ENCODE peak calls at places on chromosome 6, in five cellular contexts. I is T follicular helper cell, H is B cell, F is iPS DF 6.9, S is left ventricle myocardium inferior. G is an unnamed sample.
A peak's percentile ranks its signal among the peaks of the same experiment; 100 is the strongest.

GRCh38 chr6:129683606-129684322 is 26.2 kb downstream of the ARHGAP18 start:
- DNase-seq in I (peak; percentile 65), H (peak; percentile 66), S (peak; percentile 65), F (no peak), G (peak; percentile 96)

GRCh38 chr6:5671162-5671561 is 335.6 kb downstream of the NRN1 start:
- DNase-seq in I (no peak), H (peak; percentile 39), F (no peak), S (no peak), G (no peak)

GRCh38 chr6:45827952-45828530 is 187.6 kb downstream of the CLIC5 start:
- DNase-seq in S (no peak), F (no peak), I (no peak), H (no peak), G (no peak)

GRCh38 chr6:169864148-169865030 is 113.0 kb downstream of the ERMARD start:
- DNase-seq in I (no peak), F (no peak), H (no peak), S (no peak), G (no peak)

GRCh38 chr6:52077180-52077884 is 10.1 kb downstream of the PKHD1 start:
- DNase-seq in S (no peak), F (peak; percentile 64), H (no peak), I (no peak), G (no peak)

GRCh38 chr6:107066697-107067659 is 39.0 kb downstream of the MTRES1 start:
- DNase-seq in I (no peak), F (no peak), H (no peak), S (no peak), G (no peak)

GRCh38 chr6:148240463-148240845 is 102.2 kb upstream of the SASH1 start:
- DNase-seq in F (no peak), I (no peak), H (no peak), S (peak; percentile 48), G (no peak)

GRCh38 chr6:162882817-162883481 is 155.2 kb downstream of the PACRG start:
- DNase-seq in S (no peak), F (no peak), I (no peak), H (no peak), G (no peak)

GRCh38 chr6:121711472-121711871 is 276.0 kb downstream of the GJA1 start:
- DNase-seq in S (no peak), I (no peak), H (no peak), F (no peak), G (no peak)

GRCh38 chr6:148612043-148612442 is 134.8 kb upstream of the UST start:
- DNase-seq in I (no peak), F (no peak), S (no peak), H (no peak), G (no peak)

GRCh38 chr6:111011360-111012142 is 29.7 kb downstream of the RPF2 start:
- DNase-seq in H (peak; percentile 47), I (no peak), S (no peak), F (no peak), G (no peak)

GRCh38 chr6:134196568-134197301 is 121.2 kb downstream of the SGK1 start:
- DNase-seq in H (no peak), S (no peak), F (no peak), I (no peak), G (no peak)

GRCh38 chr6:41097467-41098090 is 24.8 kb downstream of the NFYA start:
- DNase-seq in H (no peak), I (no peak), S (no peak), F (no peak), G (no peak)

GRCh38 chr6:21201673-21202430 is 391.7 kb upstream of the SOX4 start:
- DNase-seq in S (no peak), F (no peak), H (no peak), I (no peak), G (no peak)

GRCh38 chr6:54860739-54861138 is 14.2 kb downstream of the FAM83B start:
- DNase-seq in F (no peak), I (no peak), S (no peak), H (no peak), G (no peak)

GRCh38 chr6:38528196-38528965 is 111.3 kb downstream of the BTBD9 start:
- DNase-seq in F (no peak), H (no peak), I (no peak), S (no peak), G (no peak)

GRCh38 chr6:11575408-11576033 is 38.0 kb downstream of the TMEM170B start:
- DNase-seq in F (peak; percentile 58), I (peak; percentile 17), S (no peak), H (peak; percentile 70), G (peak; percentile 74)

GRCh38 chr6:166955121-166955864 is 1.1 kb downstream of the RNASET2 start:
- DNase-seq in S (peak; percentile 42), H (peak; percentile 76), I (no peak), F (no peak), G (peak; percentile 88)

GRCh38 chr6:72783667-72784066 is 161.8 kb downstream of the KCNQ5 start:
- DNase-seq in I (no peak), H (no peak), F (no peak), S (no peak), G (no peak)

GRCh38 chr6:166420351-166420750 is 37.6 kb upstream of the MPC1 start:
- DNase-seq in H (no peak), I (no peak), F (no peak), S (no peak), G (no peak)

GRCh38 chr6:108581237-108581931 is 20.7 kb downstream of the FOXO3 start:
- DNase-seq in S (no peak), H (no peak), F (no peak), I (no peak), G (no peak)

GRCh38 chr6:160040527-160041264 is 71.8 kb downstream of the IGF2R start:
- DNase-seq in F (no peak), I (no peak), H (no peak), S (no peak), G (no peak)

GRCh38 chr6:41625442-41625841 is 12.8 kb upstream of the MDFI start:
- DNase-seq in I (no peak), F (no peak), H (no peak), S (peak; percentile 49), G (no peak)

GRCh38 chr6:6695711-6696048 is 107.2 kb downstream of the LY86 start:
- DNase-seq in I (no peak), H (no peak), S (no peak), F (no peak), G (no peak)

GRCh38 chr6:102438181-102438580 is 1044.7 kb downstream of the GRIK2 start:
- DNase-seq in F (no peak), I (no peak), H (no peak), S (no peak), G (no peak)

GRCh38 chr6:46098678-46099077 is 31.1 kb upstream of the ENPP4 start:
- DNase-seq in I (no peak), S (peak; percentile 36), H (no peak), F (no peak), G (no peak)

GRCh38 chr6:39599996-39600395 is 125.2 kb downstream of the KIF6 start:
- DNase-seq in S (no peak), H (no peak), F (no peak), I (no peak), G (no peak)

GRCh38 chr6:33905081-33905609 is 101.3 kb upstream of the MLN start:
- DNase-seq in I (peak; percentile 38), F (no peak), S (no peak), H (peak; percentile 59), G (no peak)